ENCODE peak calls at places on chromosome 14, in eight cellular contexts. One of them, this sample, is unnamed.
A peak's percentile ranks its signal among the peaks of the same experiment; 100 is the strongest.

GRCh38 chr14:29310757-29311156 is 544.2 kb downstream of the FOXG1 start:
- DNase-seq in CD8-positive, alpha-beta T cell: no peak
- DNase-seq in MM.1S: no peak
- DNase-seq in hepatocyte: no peak
- DNase-seq in neural progenitor cell: no peak
- DNase-seq in caudate nucleus: no peak
- DNase-seq in Karpas-422: no peak
- DNase-seq in A673: no peak
- DNase-seq in this sample: no peak

GRCh38 chr14:86462193-86462592 is 932.2 kb downstream of the FLRT2 start:
- DNase-seq in CD8-positive, alpha-beta T cell: no peak
- DNase-seq in MM.1S: peak; percentile 23
- DNase-seq in hepatocyte: peak; percentile 16
- DNase-seq in neural progenitor cell: peak; percentile 50
- DNase-seq in caudate nucleus: no peak
- DNase-seq in Karpas-422: peak; percentile 87
- DNase-seq in A673: peak; percentile 46
- DNase-seq in this sample: no peak

GRCh38 chr14:100076630-100077029 is 11.4 kb downstream of the EVL start:
- DNase-seq in CD8-positive, alpha-beta T cell: no peak
- DNase-seq in MM.1S: no peak
- DNase-seq in hepatocyte: peak; percentile 43
- DNase-seq in neural progenitor cell: no peak
- DNase-seq in caudate nucleus: no peak
- DNase-seq in Karpas-422: no peak
- DNase-seq in A673: no peak
- DNase-seq in this sample: no peak

GRCh38 chr14:21016791-21017190 is 8.1 kb downstream of the NDRG2 start:
- DNase-seq in CD8-positive, alpha-beta T cell: no peak
- DNase-seq in MM.1S: no peak
- DNase-seq in hepatocyte: no peak
- DNase-seq in neural progenitor cell: no peak
- DNase-seq in caudate nucleus: no peak
- DNase-seq in Karpas-422: no peak
- DNase-seq in A673: no peak
- DNase-seq in this sample: no peak

GRCh38 chr14:65846469-65846868 is 433.9 kb downstream of the FUT8 start:
- DNase-seq in CD8-positive, alpha-beta T cell: no peak
- DNase-seq in MM.1S: peak; percentile 6
- DNase-seq in hepatocyte: no peak
- DNase-seq in neural progenitor cell: no peak
- DNase-seq in caudate nucleus: no peak
- DNase-seq in Karpas-422: peak; percentile 56
- DNase-seq in A673: no peak
- DNase-seq in this sample: no peak

GRCh38 chr14:77203611-77204456 is 22.2 kb downstream of the TMEM63C start:
- DNase-seq in CD8-positive, alpha-beta T cell: no peak
- DNase-seq in MM.1S: no peak
- DNase-seq in hepatocyte: peak; percentile 63
- DNase-seq in neural progenitor cell: peak; percentile 37
- DNase-seq in caudate nucleus: no peak
- DNase-seq in Karpas-422: no peak
- DNase-seq in A673: no peak
- DNase-seq in this sample: no peak

GRCh38 chr14:61876362-61877049 is 114.3 kb downstream of the SNAPC1 start:
- DNase-seq in CD8-positive, alpha-beta T cell: no peak
- DNase-seq in MM.1S: no peak
- DNase-seq in hepatocyte: no peak
- DNase-seq in neural progenitor cell: no peak
- DNase-seq in caudate nucleus: no peak
- DNase-seq in Karpas-422: no peak
- DNase-seq in A673: no peak
- DNase-seq in this sample: no peak

GRCh38 chr14:82537831-82538230 is 1004.2 kb upstream of the SEL1L start:
- DNase-seq in CD8-positive, alpha-beta T cell: no peak
- DNase-seq in MM.1S: no peak
- DNase-seq in hepatocyte: no peak
- DNase-seq in neural progenitor cell: peak; percentile 5
- DNase-seq in caudate nucleus: no peak
- DNase-seq in Karpas-422: no peak
- DNase-seq in A673: no peak
- DNase-seq in this sample: no peak

GRCh38 chr14:101237241-101237616 is 324.1 kb upstream of the DIO3 start:
- DNase-seq in CD8-positive, alpha-beta T cell: no peak
- DNase-seq in MM.1S: no peak
- DNase-seq in hepatocyte: no peak
- DNase-seq in neural progenitor cell: no peak
- DNase-seq in caudate nucleus: no peak
- DNase-seq in Karpas-422: no peak
- DNase-seq in A673: no peak
- DNase-seq in this sample: no peak

GRCh38 chr14:65229431-65230286 is 127.3 kb upstream of the MAX start:
- DNase-seq in CD8-positive, alpha-beta T cell: peak; percentile 43
- DNase-seq in MM.1S: no peak
- DNase-seq in hepatocyte: peak; percentile 50
- DNase-seq in neural progenitor cell: peak; percentile 68
- DNase-seq in caudate nucleus: no peak
- DNase-seq in Karpas-422: peak; percentile 78
- DNase-seq in A673: peak; percentile 66
- DNase-seq in this sample: no peak

GRCh38 chr14:95220663-95221231 is 63.4 kb upstream of the DICER1 start:
- DNase-seq in CD8-positive, alpha-beta T cell: no peak
- DNase-seq in MM.1S: no peak
- DNase-seq in hepatocyte: peak; percentile 31
- DNase-seq in neural progenitor cell: peak; percentile 20
- DNase-seq in caudate nucleus: no peak
- DNase-seq in Karpas-422: no peak
- DNase-seq in A673: no peak
- DNase-seq in this sample: no peak

GRCh38 chr14:92670177-92670576 is 78.2 kb downstream of the LGMN start:
- DNase-seq in CD8-positive, alpha-beta T cell: no peak
- DNase-seq in MM.1S: no peak
- DNase-seq in hepatocyte: no peak
- DNase-seq in neural progenitor cell: no peak
- DNase-seq in caudate nucleus: no peak
- DNase-seq in Karpas-422: peak; percentile 74
- DNase-seq in A673: peak; percentile 54
- DNase-seq in this sample: no peak

GRCh38 chr14:32703246-32703645 is 235.4 kb upstream of the NPAS3 start:
- DNase-seq in CD8-positive, alpha-beta T cell: no peak
- DNase-seq in MM.1S: no peak
- DNase-seq in hepatocyte: no peak
- DNase-seq in neural progenitor cell: no peak
- DNase-seq in caudate nucleus: no peak
- DNase-seq in Karpas-422: no peak
- DNase-seq in A673: no peak
- DNase-seq in this sample: no peak

GRCh38 chr14:27243360-27243759 is 645.5 kb upstream of the NOVA1 start:
- DNase-seq in CD8-positive, alpha-beta T cell: no peak
- DNase-seq in MM.1S: no peak
- DNase-seq in hepatocyte: no peak
- DNase-seq in neural progenitor cell: no peak
- DNase-seq in caudate nucleus: no peak
- DNase-seq in Karpas-422: no peak
- DNase-seq in A673: no peak
- DNase-seq in this sample: no peak

GRCh38 chr14:92626041-92626440 is 112.5 kb downstream of the RIN3 start:
- DNase-seq in CD8-positive, alpha-beta T cell: no peak
- DNase-seq in MM.1S: no peak
- DNase-seq in hepatocyte: no peak
- DNase-seq in neural progenitor cell: no peak
- DNase-seq in caudate nucleus: no peak
- DNase-seq in Karpas-422: no peak
- DNase-seq in A673: no peak
- DNase-seq in this sample: no peak

GRCh38 chr14:66746316-66747006 is 238.5 kb downstream of the GPHN start:
- DNase-seq in CD8-positive, alpha-beta T cell: no peak
- DNase-seq in MM.1S: peak; percentile 35
- DNase-seq in hepatocyte: peak; percentile 14
- DNase-seq in neural progenitor cell: peak; percentile 39
- DNase-seq in caudate nucleus: no peak
- DNase-seq in Karpas-422: peak; percentile 61
- DNase-seq in A673: peak; percentile 56
- DNase-seq in this sample: no peak

GRCh38 chr14:53915364-53916014 is 41.1 kb downstream of the BMP4 start:
- DNase-seq in CD8-positive, alpha-beta T cell: no peak
- DNase-seq in MM.1S: no peak
- DNase-seq in hepatocyte: no peak
- DNase-seq in neural progenitor cell: no peak
- DNase-seq in caudate nucleus: no peak
- DNase-seq in Karpas-422: no peak
- DNase-seq in A673: no peak
- DNase-seq in this sample: no peak

GRCh38 chr14:34966413-34966812 is 16.4 kb upstream of the SRP54 start:
- DNase-seq in CD8-positive, alpha-beta T cell: no peak
- DNase-seq in MM.1S: no peak
- DNase-seq in hepatocyte: no peak
- DNase-seq in neural progenitor cell: no peak
- DNase-seq in caudate nucleus: no peak
- DNase-seq in Karpas-422: peak; percentile 43
- DNase-seq in A673: no peak
- DNase-seq in this sample: no peak

GRCh38 chr14:33738481-33738880 is 212.4 kb downstream of the EGLN3 start:
- DNase-seq in CD8-positive, alpha-beta T cell: no peak
- DNase-seq in MM.1S: no peak
- DNase-seq in hepatocyte: no peak
- DNase-seq in neural progenitor cell: peak; percentile 17
- DNase-seq in caudate nucleus: no peak
- DNase-seq in Karpas-422: no peak
- DNase-seq in A673: no peak
- DNase-seq in this sample: no peak

GRCh38 chr14:99551034-99551922 is 52.7 kb downstream of the CCDC85C start:
- DNase-seq in CD8-positive, alpha-beta T cell: no peak
- DNase-seq in MM.1S: no peak
- DNase-seq in hepatocyte: no peak
- DNase-seq in neural progenitor cell: no peak
- DNase-seq in caudate nucleus: no peak
- DNase-seq in Karpas-422: no peak
- DNase-seq in A673: no peak
- DNase-seq in this sample: no peak

GRCh38 chr14:85471744-85472143 is 58.2 kb upstream of the FLRT2 start:
- DNase-seq in CD8-positive, alpha-beta T cell: no peak
- DNase-seq in MM.1S: no peak
- DNase-seq in hepatocyte: peak; percentile 32
- DNase-seq in neural progenitor cell: no peak
- DNase-seq in caudate nucleus: no peak
- DNase-seq in Karpas-422: no peak
- DNase-seq in A673: peak; percentile 21
- DNase-seq in this sample: no peak

GRCh38 chr14:91911474-91912032 is 35.9 kb downstream of the FBLN5 start:
- DNase-seq in CD8-positive, alpha-beta T cell: peak; percentile 35
- DNase-seq in MM.1S: peak; percentile 7
- DNase-seq in hepatocyte: peak; percentile 56
- DNase-seq in neural progenitor cell: peak; percentile 73
- DNase-seq in caudate nucleus: no peak
- DNase-seq in Karpas-422: peak; percentile 82
- DNase-seq in A673: peak; percentile 80
- DNase-seq in this sample: peak; percentile 14

GRCh38 chr14:99619873-99620834 is 16.1 kb upstream of the CCDC85C start:
- DNase-seq in CD8-positive, alpha-beta T cell: no peak
- DNase-seq in MM.1S: no peak
- DNase-seq in hepatocyte: no peak
- DNase-seq in neural progenitor cell: peak; percentile 61
- DNase-seq in caudate nucleus: no peak
- DNase-seq in Karpas-422: no peak
- DNase-seq in A673: peak; percentile 31
- DNase-seq in this sample: no peak

GRCh38 chr14:75196468-75196867 is 20.1 kb upstream of the TMED10 start:
- DNase-seq in CD8-positive, alpha-beta T cell: no peak
- DNase-seq in MM.1S: no peak
- DNase-seq in hepatocyte: peak; percentile 40
- DNase-seq in neural progenitor cell: no peak
- DNase-seq in caudate nucleus: no peak
- DNase-seq in Karpas-422: no peak
- DNase-seq in A673: no peak
- DNase-seq in this sample: no peak

GRCh38 chr14:20455355-20456300 is 602 bp downstream of the APEX1 start:
- DNase-seq in CD8-positive, alpha-beta T cell: no peak
- DNase-seq in MM.1S: no peak
- DNase-seq in hepatocyte: peak; percentile 89
- DNase-seq in neural progenitor cell: peak; percentile 86
- DNase-seq in caudate nucleus: peak; percentile 33
- DNase-seq in Karpas-422: peak; percentile 97
- DNase-seq in A673: no peak
- DNase-seq in this sample: peak; percentile 78

GRCh38 chr14:89330236-89331002 is 86.6 kb downstream of the FOXN3 start:
- DNase-seq in CD8-positive, alpha-beta T cell: no peak
- DNase-seq in MM.1S: no peak
- DNase-seq in hepatocyte: no peak
- DNase-seq in neural progenitor cell: no peak
- DNase-seq in caudate nucleus: no peak
- DNase-seq in Karpas-422: no peak
- DNase-seq in A673: no peak
- DNase-seq in this sample: no peak
- H3K27ac ChIP-seq in CD8-positive, alpha-beta T cell: no peak overlapping the region
- H3K27ac ChIP-seq in MM.1S: no peak overlapping the region
- H3K27ac ChIP-seq in hepatocyte: no peak overlapping the region
- H3K27ac ChIP-seq in neural progenitor cell: no peak overlapping the region
- H3K27ac ChIP-seq in caudate nucleus: no peak overlapping the region
- H3K27ac ChIP-seq in Karpas-422: no peak overlapping the region
- H3K27ac ChIP-seq in A673: no peak overlapping the region
- H3K27ac ChIP-seq in this sample: no peak overlapping the region

DNA sequence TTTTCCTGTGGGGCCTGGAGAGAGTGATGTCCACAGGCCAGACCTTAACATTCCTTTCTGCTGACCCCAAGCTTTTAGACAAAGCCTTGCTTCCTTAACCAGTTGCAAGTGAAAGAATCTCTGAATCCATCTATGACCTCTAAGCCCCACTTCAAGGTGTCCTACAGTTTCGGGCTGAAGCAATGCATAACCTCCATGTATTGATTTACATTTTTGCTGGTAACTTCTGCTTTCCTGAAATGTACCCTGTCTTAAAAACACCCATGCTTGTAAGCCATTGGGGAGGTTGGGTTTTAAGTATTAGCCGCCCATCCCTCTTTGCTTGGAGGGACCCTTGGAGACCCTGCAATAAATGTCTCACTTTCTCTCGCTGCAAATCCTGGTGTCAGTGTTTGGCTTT is 190.6 kb downstream of the VRK1 start:
- DNase-seq in CD8-positive, alpha-beta T cell: no peak
- DNase-seq in MM.1S: no peak
- DNase-seq in hepatocyte: no peak
- DNase-seq in neural progenitor cell: no peak
- DNase-seq in caudate nucleus: no peak
- DNase-seq in Karpas-422: peak; percentile 91
- DNase-seq in A673: no peak
- DNase-seq in this sample: no peak
- H3K27ac ChIP-seq in CD8-positive, alpha-beta T cell: no peak overlapping the region
- H3K27ac ChIP-seq in MM.1S: no peak overlapping the region
- H3K27ac ChIP-seq in hepatocyte: no peak overlapping the region
- H3K27ac ChIP-seq in neural progenitor cell: no peak overlapping the region
- H3K27ac ChIP-seq in caudate nucleus: no peak overlapping the region
- H3K27ac ChIP-seq in Karpas-422: peak overlapping the region; percentile 98
- H3K27ac ChIP-seq in A673: no peak overlapping the region
- H3K27ac ChIP-seq in this sample: no peak overlapping the region

GRCh38 chr14:49867831-49868719 is 15.5 kb upstream of the NEMF start:
- DNase-seq in CD8-positive, alpha-beta T cell: peak; percentile 98
- DNase-seq in MM.1S: peak; percentile 91
- DNase-seq in hepatocyte: peak; percentile 98
- DNase-seq in neural progenitor cell: peak; percentile 94
- DNase-seq in caudate nucleus: peak; percentile 80
- DNase-seq in Karpas-422: peak; percentile 99
- DNase-seq in A673: peak; percentile 86
- DNase-seq in this sample: no peak
- H3K27ac ChIP-seq in CD8-positive, alpha-beta T cell: peak overlapping the region; percentile 79
- H3K27ac ChIP-seq in MM.1S: peak overlapping the region; percentile 79
- H3K27ac ChIP-seq in hepatocyte: peak overlapping the region; percentile 97
- H3K27ac ChIP-seq in neural progenitor cell: no peak overlapping the region
- H3K27ac ChIP-seq in caudate nucleus: peak overlapping the region; percentile 93
- H3K27ac ChIP-seq in Karpas-422: peak overlapping the region; percentile 91
- H3K27ac ChIP-seq in A673: peak overlapping the region; percentile 71
- H3K27ac ChIP-seq in this sample: peak overlapping the region; percentile 5

GRCh38 chr14:105176513-105176912 is 4.6 kb downstream of the NUDT14 start:
- DNase-seq in CD8-positive, alpha-beta T cell: no peak
- DNase-seq in MM.1S: no peak
- DNase-seq in hepatocyte: no peak
- DNase-seq in neural progenitor cell: no peak
- DNase-seq in caudate nucleus: no peak
- DNase-seq in Karpas-422: no peak
- DNase-seq in A673: no peak
- DNase-seq in this sample: no peak
- H3K27ac ChIP-seq in CD8-positive, alpha-beta T cell: no peak overlapping the region
- H3K27ac ChIP-seq in MM.1S: no peak overlapping the region
- H3K27ac ChIP-seq in hepatocyte: no peak overlapping the region
- H3K27ac ChIP-seq in neural progenitor cell: no peak overlapping the region
- H3K27ac ChIP-seq in caudate nucleus: no peak overlapping the region
- H3K27ac ChIP-seq in Karpas-422: no peak overlapping the region
- H3K27ac ChIP-seq in A673: peak overlapping the region; percentile 47
- H3K27ac ChIP-seq in this sample: no peak overlapping the region